ENCODE peak calls at places on chromosome 22, in four cellular contexts. U is K562, D is SK-N-SH, C is GM12878. Q is an unnamed sample. For H3K36me3, the result is how much of the 10 kb centered on the place peaks cover.

GRCh38 chr22:23079814-23080521 is 9.6 kb downstream of the GNAZ start:
- DNase-seq in D (no peak), U (no peak), C (no peak), Q (no peak)

GRCh38 chr22:50445071-50445879 is 29.6 kb downstream of the SBF1 start:
- DNase-seq in U (no peak), D (peak), C (no peak), Q (no peak)

GRCh38 chr22:41636467-41636866 is 15.4 kb downstream of the XRCC6 start:
- DNase-seq in U (no peak), C (no peak), D (no peak), Q (peak)

GRCh38 chr22:34688825-34689224 is 377.1 kb upstream of the ISX start:
- DNase-seq in D (no peak), U (no peak), C (no peak), Q (no peak)

GRCh38 chr22:28141614-28142013 is 222.6 kb upstream of the PITPNB start:
- DNase-seq in C (no peak), D (no peak), U (no peak), Q (peak)

GRCh38 chr22:36301851-36302250 is 48.9 kb downstream of the APOL1 start:
- DNase-seq in C (no peak), U (no peak), D (no peak), Q (peak)

GRCh38 chr22:22752556-22753477 is 108.4 kb downstream of the GGTLC2 start:
- DNase-seq in D (no peak), U (peak), C (no peak), Q (peak)

GRCh38 chr22:27314276-27314807 is 487.2 kb downstream of the MN1 start:
- DNase-seq in C (no peak), U (peak), D (no peak), Q (no peak)

GRCh38 chr22:28245579-28246224 is 326.6 kb upstream of the PITPNB start:
- DNase-seq in D (no peak), U (no peak), C (no peak), Q (no peak)

GRCh38 chr22:38802671-38803121 is 8.8 kb upstream of the DNAL4 start:
- DNase-seq in C (no peak), U (no peak), D (no peak), Q (peak)

GRCh38 chr22:38795569-38795968 is 1.6 kb upstream of the DNAL4 start:
- DNase-seq in C (no peak), U (no peak), D (no peak), Q (no peak)

GRCh38 chr22:38799265-38800002 is 5.5 kb upstream of the DNAL4 start:
- DNase-seq in U (peak), D (no peak), C (no peak), Q (peak)

GRCh38 chr22:38796262-38796957 is 2.5 kb upstream of the DNAL4 start:
- DNase-seq in C (no peak), U (no peak), D (no peak), Q (no peak)

GRCh38 chr22:38798496-38798895 is 4.6 kb upstream of the DNAL4 start:
- DNase-seq in C (no peak), D (no peak), U (no peak), Q (no peak)
- TF ChIP-seq RCOR1 in C (no peak), D (no peak), U (no peak), Q (no peak)

DNA sequence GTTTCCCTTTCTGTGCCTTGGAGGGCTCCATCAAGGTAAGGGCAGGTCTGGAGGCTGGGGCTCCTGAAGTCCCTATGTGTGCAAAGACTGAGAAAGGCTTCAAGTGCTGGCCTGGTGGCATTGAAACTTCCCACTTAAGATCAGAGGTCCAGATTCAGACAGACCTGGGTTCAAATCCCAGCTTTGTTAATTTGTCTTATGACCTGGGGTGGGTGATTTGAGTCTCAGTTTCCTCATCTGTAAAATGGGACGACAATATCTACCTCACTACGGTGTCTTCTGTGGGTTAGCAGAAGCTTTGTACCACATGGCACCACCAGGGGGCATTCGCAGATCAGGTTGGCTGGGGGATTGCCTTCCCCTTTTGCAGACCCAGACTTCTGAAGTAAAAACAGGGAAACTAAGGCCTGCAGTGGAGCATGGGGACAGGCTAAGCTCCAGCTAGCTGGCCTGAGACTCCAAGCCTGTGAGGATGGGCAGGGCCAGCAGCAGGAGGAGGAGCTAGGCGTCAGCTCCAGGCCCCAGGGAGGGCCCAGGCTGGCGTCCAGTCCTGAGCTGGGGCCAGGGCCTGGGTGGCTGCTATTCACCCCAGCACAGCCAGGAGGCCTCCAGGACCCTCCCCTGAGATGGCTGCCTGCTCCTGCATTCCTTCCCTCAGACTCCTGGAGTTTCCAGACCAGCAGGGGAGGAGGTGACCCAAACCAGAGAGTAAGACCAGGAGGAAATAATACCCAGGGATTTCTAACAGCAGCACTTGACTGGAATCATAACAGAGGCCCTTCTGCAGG is 1.5 kb downstream of the CASTOR1 start:
- DNase-seq in U (peak), D (peak), C (no peak), Q (peak)
- H3K36me3 ChIP-seq in U (under half), D (under half), C (under half), Q (under half)

GRCh38 chr22:29307658-29308147 is 1.3 kb downstream of the GAS2L1 start:
- DNase-seq in D (peak), C (no peak), U (no peak), Q (no peak)
- TF ChIP-seq RCOR1 in D (no peak), C (no peak), U (no peak), Q (no peak)

GRCh38 chr22:20749453-20749852 is 24.5 kb upstream of the SERPIND1 start:
- DNase-seq in D (no peak), U (no peak), C (no peak), Q (no peak)

GRCh38 chr22:20747223-20747622 is 26.7 kb upstream of the SERPIND1 start:
- DNase-seq in D (no peak), C (no peak), U (no peak), Q (no peak)

GRCh38 chr22:20746466-20747189 is 27.3 kb upstream of the SERPIND1 start:
- DNase-seq in U (no peak), C (no peak), D (no peak), Q (no peak)

GRCh38 chr22:20748820-20749428 is 25.0 kb upstream of the SERPIND1 start:
- DNase-seq in U (no peak), D (no peak), C (peak), Q (peak)

GRCh38 chr22:20748082-20748481 is 25.8 kb upstream of the SERPIND1 start:
- DNase-seq in D (no peak), U (no peak), C (no peak), Q (no peak)
- H3K36me3 ChIP-seq in D (under half), U (half or more), C (under half), Q (half or more)

Q was measured in IMR-90.